ENCODE peak calls at places on chromosome 10, in five cellular contexts. One of them, this sample, is unnamed.
A peak's percentile ranks its signal among the peaks of the same experiment; 100 is the strongest.

GRCh38 chr10:110103921-110104461 is 96.2 kb downstream of the ADD3 start:
- DNase-seq in activated naive CD8-positive, alpha-beta T cell treated with anti-CD3 and anti-CD28 coated beads, Interleukin-2, amount 50 U/mL, for 24 hours: no peak
- DNase-seq in HepG2: no peak
- DNase-seq in activated CD4-positive, alpha-beta T cell treated with anti-CD3 and anti-CD28 coated beads for 36 hours: no peak
- DNase-seq in B cell: no peak
- DNase-seq in this sample: no peak

GRCh38 chr10:48330269-48330668 is 23.8 kb downstream of the MAPK8 start:
- DNase-seq in activated naive CD8-positive, alpha-beta T cell treated with anti-CD3 and anti-CD28 coated beads, Interleukin-2, amount 50 U/mL, for 24 hours: no peak
- DNase-seq in B cell: no peak
- DNase-seq in activated CD4-positive, alpha-beta T cell treated with anti-CD3 and anti-CD28 coated beads for 36 hours: no peak
- DNase-seq in HepG2: no peak
- DNase-seq in this sample: no peak

GRCh38 chr10:49734676-49735075 is 27.4 kb downstream of the OGDHL start:
- DNase-seq in B cell: no peak
- DNase-seq in activated CD4-positive, alpha-beta T cell treated with anti-CD3 and anti-CD28 coated beads for 36 hours: no peak
- DNase-seq in activated naive CD8-positive, alpha-beta T cell treated with anti-CD3 and anti-CD28 coated beads, Interleukin-2, amount 50 U/mL, for 24 hours: no peak
- DNase-seq in HepG2: no peak
- DNase-seq in this sample: no peak

GRCh38 chr10:7529638-7530037 is 118.8 kb upstream of the SFMBT2 start:
- DNase-seq in activated CD4-positive, alpha-beta T cell treated with anti-CD3 and anti-CD28 coated beads for 36 hours: no peak
- DNase-seq in activated naive CD8-positive, alpha-beta T cell treated with anti-CD3 and anti-CD28 coated beads, Interleukin-2, amount 50 U/mL, for 24 hours: no peak
- DNase-seq in B cell: no peak
- DNase-seq in HepG2: peak; percentile 41
- DNase-seq in this sample: no peak

GRCh38 chr10:131660427-131660826 is 240.4 kb upstream of the PPP2R2D start:
- DNase-seq in B cell: no peak
- DNase-seq in activated CD4-positive, alpha-beta T cell treated with anti-CD3 and anti-CD28 coated beads for 36 hours: no peak
- DNase-seq in HepG2: no peak
- DNase-seq in activated naive CD8-positive, alpha-beta T cell treated with anti-CD3 and anti-CD28 coated beads, Interleukin-2, amount 50 U/mL, for 24 hours: no peak
- DNase-seq in this sample: no peak

GRCh38 chr10:30742471-30742870 is 112.9 kb upstream of the LYZL2 start:
- DNase-seq in B cell: no peak
- DNase-seq in HepG2: no peak
- DNase-seq in activated naive CD8-positive, alpha-beta T cell treated with anti-CD3 and anti-CD28 coated beads, Interleukin-2, amount 50 U/mL, for 24 hours: peak; percentile 41
- DNase-seq in activated CD4-positive, alpha-beta T cell treated with anti-CD3 and anti-CD28 coated beads for 36 hours: peak; percentile 32
- DNase-seq in this sample: no peak

GRCh38 chr10:51073461-51074237 is 638 bp upstream of the PRKG1 start:
- DNase-seq in activated CD4-positive, alpha-beta T cell treated with anti-CD3 and anti-CD28 coated beads for 36 hours: peak; percentile 19
- DNase-seq in HepG2: no peak
- DNase-seq in activated naive CD8-positive, alpha-beta T cell treated with anti-CD3 and anti-CD28 coated beads, Interleukin-2, amount 50 U/mL, for 24 hours: no peak
- DNase-seq in B cell: no peak
- DNase-seq in this sample: no peak

GRCh38 chr10:110863361-110863760 is 8.4 kb upstream of the PDCD4 start:
- DNase-seq in activated CD4-positive, alpha-beta T cell treated with anti-CD3 and anti-CD28 coated beads for 36 hours: no peak
- DNase-seq in activated naive CD8-positive, alpha-beta T cell treated with anti-CD3 and anti-CD28 coated beads, Interleukin-2, amount 50 U/mL, for 24 hours: no peak
- DNase-seq in B cell: no peak
- DNase-seq in HepG2: no peak
- DNase-seq in this sample: peak; percentile 37

GRCh38 chr10:51699145-51699474 is 285 bp downstream of the CSTF2T start:
- DNase-seq in activated naive CD8-positive, alpha-beta T cell treated with anti-CD3 and anti-CD28 coated beads, Interleukin-2, amount 50 U/mL, for 24 hours: no peak
- DNase-seq in HepG2: no peak
- DNase-seq in activated CD4-positive, alpha-beta T cell treated with anti-CD3 and anti-CD28 coated beads for 36 hours: no peak
- DNase-seq in B cell: peak; percentile 40
- DNase-seq in this sample: no peak

GRCh38 chr10:60140681-60141632 is 234.6 kb upstream of the CCDC6 start:
- DNase-seq in activated CD4-positive, alpha-beta T cell treated with anti-CD3 and anti-CD28 coated beads for 36 hours: no peak
- DNase-seq in activated naive CD8-positive, alpha-beta T cell treated with anti-CD3 and anti-CD28 coated beads, Interleukin-2, amount 50 U/mL, for 24 hours: no peak
- DNase-seq in B cell: no peak
- DNase-seq in HepG2: peak; percentile 2
- DNase-seq in this sample: no peak

GRCh38 chr10:6082496-6083395 is 6.1 kb upstream of the RBM17 start:
- DNase-seq in HepG2: no peak
- DNase-seq in activated naive CD8-positive, alpha-beta T cell treated with anti-CD3 and anti-CD28 coated beads, Interleukin-2, amount 50 U/mL, for 24 hours: no peak
- DNase-seq in B cell: no peak
- DNase-seq in activated CD4-positive, alpha-beta T cell treated with anti-CD3 and anti-CD28 coated beads for 36 hours: peak; percentile 45
- DNase-seq in this sample: no peak

GRCh38 chr10:60461688-60462087 is 72.0 kb upstream of the ANK3 start:
- DNase-seq in B cell: no peak
- DNase-seq in activated CD4-positive, alpha-beta T cell treated with anti-CD3 and anti-CD28 coated beads for 36 hours: no peak
- DNase-seq in activated naive CD8-positive, alpha-beta T cell treated with anti-CD3 and anti-CD28 coated beads, Interleukin-2, amount 50 U/mL, for 24 hours: no peak
- DNase-seq in HepG2: no peak
- DNase-seq in this sample: no peak

GRCh38 chr10:14389981-14390590 is 59.4 kb upstream of the FRMD4A start:
- DNase-seq in activated CD4-positive, alpha-beta T cell treated with anti-CD3 and anti-CD28 coated beads for 36 hours: peak; percentile 71
- DNase-seq in HepG2: no peak
- DNase-seq in B cell: no peak
- DNase-seq in activated naive CD8-positive, alpha-beta T cell treated with anti-CD3 and anti-CD28 coated beads, Interleukin-2, amount 50 U/mL, for 24 hours: peak; percentile 26
- DNase-seq in this sample: no peak

GRCh38 chr10:106997721-106998120 is 166.8 kb downstream of the SORCS1 start:
- DNase-seq in HepG2: no peak
- DNase-seq in activated CD4-positive, alpha-beta T cell treated with anti-CD3 and anti-CD28 coated beads for 36 hours: no peak
- DNase-seq in B cell: no peak
- DNase-seq in activated naive CD8-positive, alpha-beta T cell treated with anti-CD3 and anti-CD28 coated beads, Interleukin-2, amount 50 U/mL, for 24 hours: no peak
- DNase-seq in this sample: no peak

GRCh38 chr10:60453031-60453430 is 63.4 kb upstream of the ANK3 start:
- DNase-seq in B cell: no peak
- DNase-seq in activated naive CD8-positive, alpha-beta T cell treated with anti-CD3 and anti-CD28 coated beads, Interleukin-2, amount 50 U/mL, for 24 hours: no peak
- DNase-seq in activated CD4-positive, alpha-beta T cell treated with anti-CD3 and anti-CD28 coated beads for 36 hours: no peak
- DNase-seq in HepG2: no peak
- DNase-seq in this sample: no peak

GRCh38 chr10:78471723-78472541 is 438.3 kb downstream of the RPS24 start:
- DNase-seq in HepG2: peak; percentile 95
- DNase-seq in activated CD4-positive, alpha-beta T cell treated with anti-CD3 and anti-CD28 coated beads for 36 hours: no peak
- DNase-seq in B cell: no peak
- DNase-seq in activated naive CD8-positive, alpha-beta T cell treated with anti-CD3 and anti-CD28 coated beads, Interleukin-2, amount 50 U/mL, for 24 hours: no peak
- DNase-seq in this sample: no peak

GRCh38 chr10:19930936-19931859 is 115.0 kb downstream of the PLXDC2 start:
- DNase-seq in B cell: no peak
- DNase-seq in activated CD4-positive, alpha-beta T cell treated with anti-CD3 and anti-CD28 coated beads for 36 hours: no peak
- DNase-seq in activated naive CD8-positive, alpha-beta T cell treated with anti-CD3 and anti-CD28 coated beads, Interleukin-2, amount 50 U/mL, for 24 hours: no peak
- DNase-seq in HepG2: no peak
- DNase-seq in this sample: no peak

GRCh38 chr10:75319274-75319673 is 82.3 kb downstream of the ZNF503 start:
- DNase-seq in HepG2: no peak
- DNase-seq in B cell: no peak
- DNase-seq in activated naive CD8-positive, alpha-beta T cell treated with anti-CD3 and anti-CD28 coated beads, Interleukin-2, amount 50 U/mL, for 24 hours: no peak
- DNase-seq in activated CD4-positive, alpha-beta T cell treated with anti-CD3 and anti-CD28 coated beads for 36 hours: no peak
- DNase-seq in this sample: no peak

GRCh38 chr10:114386446-114386845 is 17.9 kb downstream of the AFAP1L2 start:
- DNase-seq in activated CD4-positive, alpha-beta T cell treated with anti-CD3 and anti-CD28 coated beads for 36 hours: no peak
- DNase-seq in B cell: no peak
- DNase-seq in activated naive CD8-positive, alpha-beta T cell treated with anti-CD3 and anti-CD28 coated beads, Interleukin-2, amount 50 U/mL, for 24 hours: no peak
- DNase-seq in HepG2: no peak
- DNase-seq in this sample: no peak

GRCh38 chr10:61354538-61354937 is 98.6 kb downstream of the TMEM26 start:
- DNase-seq in activated naive CD8-positive, alpha-beta T cell treated with anti-CD3 and anti-CD28 coated beads, Interleukin-2, amount 50 U/mL, for 24 hours: no peak
- DNase-seq in activated CD4-positive, alpha-beta T cell treated with anti-CD3 and anti-CD28 coated beads for 36 hours: no peak
- DNase-seq in HepG2: no peak
- DNase-seq in B cell: no peak
- DNase-seq in this sample: no peak

GRCh38 chr10:132866601-132867381 is 75.6 kb downstream of the CFAP46 start:
- DNase-seq in B cell: no peak
- DNase-seq in activated CD4-positive, alpha-beta T cell treated with anti-CD3 and anti-CD28 coated beads for 36 hours: peak; percentile 1
- DNase-seq in HepG2: no peak
- DNase-seq in activated naive CD8-positive, alpha-beta T cell treated with anti-CD3 and anti-CD28 coated beads, Interleukin-2, amount 50 U/mL, for 24 hours: no peak
- DNase-seq in this sample: no peak

GRCh38 chr10:118243907-118244306 is 98.2 kb downstream of the FAM204A start:
- DNase-seq in B cell: no peak
- DNase-seq in activated naive CD8-positive, alpha-beta T cell treated with anti-CD3 and anti-CD28 coated beads, Interleukin-2, amount 50 U/mL, for 24 hours: no peak
- DNase-seq in activated CD4-positive, alpha-beta T cell treated with anti-CD3 and anti-CD28 coated beads for 36 hours: no peak
- DNase-seq in HepG2: no peak
- DNase-seq in this sample: no peak

GRCh38 chr10:19689231-19689630 is 127.0 kb upstream of the PLXDC2 start:
- DNase-seq in activated CD4-positive, alpha-beta T cell treated with anti-CD3 and anti-CD28 coated beads for 36 hours: no peak
- DNase-seq in activated naive CD8-positive, alpha-beta T cell treated with anti-CD3 and anti-CD28 coated beads, Interleukin-2, amount 50 U/mL, for 24 hours: no peak
- DNase-seq in B cell: no peak
- DNase-seq in HepG2: no peak
- DNase-seq in this sample: no peak

GRCh38 chr10:3424102-3424803 is 251.7 kb upstream of the PITRM1 start:
- DNase-seq in HepG2: no peak
- DNase-seq in activated naive CD8-positive, alpha-beta T cell treated with anti-CD3 and anti-CD28 coated beads, Interleukin-2, amount 50 U/mL, for 24 hours: no peak
- DNase-seq in activated CD4-positive, alpha-beta T cell treated with anti-CD3 and anti-CD28 coated beads for 36 hours: no peak
- DNase-seq in B cell: no peak
- DNase-seq in this sample: no peak

GRCh38 chr10:72847681-72848080 is 45.9 kb upstream of the OIT3 start:
- DNase-seq in B cell: no peak
- DNase-seq in HepG2: no peak
- DNase-seq in activated naive CD8-positive, alpha-beta T cell treated with anti-CD3 and anti-CD28 coated beads, Interleukin-2, amount 50 U/mL, for 24 hours: no peak
- DNase-seq in activated CD4-positive, alpha-beta T cell treated with anti-CD3 and anti-CD28 coated beads for 36 hours: no peak
- DNase-seq in this sample: no peak

GRCh38 chr10:97940534-97940933 is 89.9 kb downstream of the CRTAC1 start:
- DNase-seq in activated CD4-positive, alpha-beta T cell treated with anti-CD3 and anti-CD28 coated beads for 36 hours: no peak
- DNase-seq in HepG2: no peak
- DNase-seq in activated naive CD8-positive, alpha-beta T cell treated with anti-CD3 and anti-CD28 coated beads, Interleukin-2, amount 50 U/mL, for 24 hours: no peak
- DNase-seq in B cell: no peak
- DNase-seq in this sample: no peak

GRCh38 chr10:88281592-88282268 is 301.4 kb downstream of the RNLS start:
- DNase-seq in HepG2: no peak
- DNase-seq in activated naive CD8-positive, alpha-beta T cell treated with anti-CD3 and anti-CD28 coated beads, Interleukin-2, amount 50 U/mL, for 24 hours: no peak
- DNase-seq in B cell: no peak
- DNase-seq in activated CD4-positive, alpha-beta T cell treated with anti-CD3 and anti-CD28 coated beads for 36 hours: peak; percentile 10
- DNase-seq in this sample: no peak

GRCh38 chr10:78907458-78908211 is 161.1 kb upstream of the ZMIZ1 start:
- DNase-seq in B cell: peak; percentile 33
- DNase-seq in activated naive CD8-positive, alpha-beta T cell treated with anti-CD3 and anti-CD28 coated beads, Interleukin-2, amount 50 U/mL, for 24 hours: no peak
- DNase-seq in activated CD4-positive, alpha-beta T cell treated with anti-CD3 and anti-CD28 coated beads for 36 hours: no peak
- DNase-seq in HepG2: no peak
- DNase-seq in this sample: no peak

GRCh38 chr10:5488272-5489161 is 10.9 kb downstream of the CALML5 start:
- DNase-seq in HepG2: no peak
- DNase-seq in B cell: no peak
- DNase-seq in activated naive CD8-positive, alpha-beta T cell treated with anti-CD3 and anti-CD28 coated beads, Interleukin-2, amount 50 U/mL, for 24 hours: no peak
- DNase-seq in activated CD4-positive, alpha-beta T cell treated with anti-CD3 and anti-CD28 coated beads for 36 hours: no peak
- DNase-seq in this sample: no peak

GRCh38 chr10:51638737-51639136 is 60.7 kb downstream of the CSTF2T start:
- DNase-seq in activated naive CD8-positive, alpha-beta T cell treated with anti-CD3 and anti-CD28 coated beads, Interleukin-2, amount 50 U/mL, for 24 hours: no peak
- DNase-seq in HepG2: no peak
- DNase-seq in B cell: no peak
- DNase-seq in activated CD4-positive, alpha-beta T cell treated with anti-CD3 and anti-CD28 coated beads for 36 hours: no peak
- DNase-seq in this sample: no peak

GRCh38 chr10:110042891-110043290 is 35.1 kb downstream of the ADD3 start:
- DNase-seq in activated CD4-positive, alpha-beta T cell treated with anti-CD3 and anti-CD28 coated beads for 36 hours: no peak
- DNase-seq in activated naive CD8-positive, alpha-beta T cell treated with anti-CD3 and anti-CD28 coated beads, Interleukin-2, amount 50 U/mL, for 24 hours: no peak
- DNase-seq in B cell: no peak
- DNase-seq in HepG2: peak; percentile 58
- DNase-seq in this sample: no peak

GRCh38 chr10:86423739-86424138 is 57.1 kb upstream of the GRID1 start:
- DNase-seq in activated CD4-positive, alpha-beta T cell treated with anti-CD3 and anti-CD28 coated beads for 36 hours: no peak
- DNase-seq in activated naive CD8-positive, alpha-beta T cell treated with anti-CD3 and anti-CD28 coated beads, Interleukin-2, amount 50 U/mL, for 24 hours: no peak
- DNase-seq in HepG2: no peak
- DNase-seq in B cell: no peak
- DNase-seq in this sample: no peak

GRCh38 chr10:17783751-17784150 is 25.4 kb upstream of the MRC1 start:
- DNase-seq in B cell: no peak
- DNase-seq in activated naive CD8-positive, alpha-beta T cell treated with anti-CD3 and anti-CD28 coated beads, Interleukin-2, amount 50 U/mL, for 24 hours: no peak
- DNase-seq in HepG2: no peak
- DNase-seq in activated CD4-positive, alpha-beta T cell treated with anti-CD3 and anti-CD28 coated beads for 36 hours: no peak
- DNase-seq in this sample: no peak

GRCh38 chr10:26697163-26697921 is at the start of gene PDSS1:
- DNase-seq in activated CD4-positive, alpha-beta T cell treated with anti-CD3 and anti-CD28 coated beads for 36 hours: peak; percentile 79
- DNase-seq in activated naive CD8-positive, alpha-beta T cell treated with anti-CD3 and anti-CD28 coated beads, Interleukin-2, amount 50 U/mL, for 24 hours: peak; percentile 72
- DNase-seq in HepG2: peak; percentile 46
- DNase-seq in B cell: peak; percentile 67
- DNase-seq in this sample: peak; percentile 37

GRCh38 chr10:3471927-3472704 is 299.5 kb upstream of the PITRM1 start:
- DNase-seq in B cell: no peak
- DNase-seq in activated CD4-positive, alpha-beta T cell treated with anti-CD3 and anti-CD28 coated beads for 36 hours: no peak
- DNase-seq in HepG2: no peak
- DNase-seq in activated naive CD8-positive, alpha-beta T cell treated with anti-CD3 and anti-CD28 coated beads, Interleukin-2, amount 50 U/mL, for 24 hours: no peak
- DNase-seq in this sample: no peak

GRCh38 chr10:17622061-17622460 is 4.9 kb upstream of the HACD1 start:
- DNase-seq in activated naive CD8-positive, alpha-beta T cell treated with anti-CD3 and anti-CD28 coated beads, Interleukin-2, amount 50 U/mL, for 24 hours: no peak
- DNase-seq in activated CD4-positive, alpha-beta T cell treated with anti-CD3 and anti-CD28 coated beads for 36 hours: no peak
- DNase-seq in HepG2: no peak
- DNase-seq in B cell: no peak
- DNase-seq in this sample: no peak

GRCh38 chr10:100744136-100744979 is 1.0 kb upstream of the PAX2 start:
- DNase-seq in HepG2: no peak
- DNase-seq in activated naive CD8-positive, alpha-beta T cell treated with anti-CD3 and anti-CD28 coated beads, Interleukin-2, amount 50 U/mL, for 24 hours: no peak
- DNase-seq in B cell: no peak
- DNase-seq in activated CD4-positive, alpha-beta T cell treated with anti-CD3 and anti-CD28 coated beads for 36 hours: peak; percentile 65
- DNase-seq in this sample: no peak

GRCh38 chr10:75378403-75378802 is 23.2 kb downstream of the ZNF503 start:
- DNase-seq in activated naive CD8-positive, alpha-beta T cell treated with anti-CD3 and anti-CD28 coated beads, Interleukin-2, amount 50 U/mL, for 24 hours: no peak
- DNase-seq in activated CD4-positive, alpha-beta T cell treated with anti-CD3 and anti-CD28 coated beads for 36 hours: no peak
- DNase-seq in HepG2: no peak
- DNase-seq in B cell: no peak
- DNase-seq in this sample: no peak

GRCh38 chr10:23413629-23414089 is 25.2 kb upstream of the OTUD1 start:
- DNase-seq in B cell: no peak
- DNase-seq in activated CD4-positive, alpha-beta T cell treated with anti-CD3 and anti-CD28 coated beads for 36 hours: no peak
- DNase-seq in activated naive CD8-positive, alpha-beta T cell treated with anti-CD3 and anti-CD28 coated beads, Interleukin-2, amount 50 U/mL, for 24 hours: no peak
- DNase-seq in HepG2: no peak
- DNase-seq in this sample: no peak

This sample was measured in GF-D8.